ENCODE peak calls at places on chromosome 10, in four cellular contexts. Z is IMR-90, R is H1, W is A549. X is an unnamed sample.

GRCh38 chr10:34768972-34769330 is 46.1 kb downstream of the PARD3 start:
- DNase-seq in Z (no peak), R (no peak), W (no peak), X (no peak)

GRCh38 chr10:124715479-124715878 is 28.7 kb downstream of the FAM53B start:
- DNase-seq in Z (no peak), R (no peak), W (no peak), X (no peak)

GRCh38 chr10:97726636-97727178 is 10.2 kb upstream of the ZFYVE27 start:
- DNase-seq in Z (peak), R (no peak), W (no peak), X (no peak)

GRCh38 chr10:130250127-130250526 is 113.9 kb downstream of the GLRX3 start:
- DNase-seq in Z (no peak), R (no peak), W (no peak), X (no peak)

GRCh38 chr10:89887830-89888229 is 186.4 kb downstream of the KIF20B start:
- DNase-seq in Z (no peak), R (no peak), W (no peak), X (no peak)

GRCh38 chr10:110207805-110208613 is 604 bp downstream of the MXI1 start:
- DNase-seq in Z (peak), R (no peak), W (peak), X (no peak)

GRCh38 chr10:123517901-123518300 is 148.3 kb upstream of the GPR26 start:
- DNase-seq in Z (no peak), R (no peak), W (no peak), X (no peak)

GRCh38 chr10:88281592-88282268 is 301.4 kb downstream of the RNLS start:
- DNase-seq in Z (peak), R (no peak), W (no peak), X (no peak)

GRCh38 chr10:42998481-42999384 is 78.1 kb upstream of the RET start:
- DNase-seq in Z (no peak), R (no peak), W (no peak), X (no peak)

GRCh38 chr10:72564596-72564995 is 61.3 kb downstream of the MICU1 start:
- DNase-seq in Z (peak), R (no peak), W (no peak), X (no peak)

GRCh38 chr10:72567884-72568283 is 58.0 kb downstream of the MICU1 start:
- DNase-seq in Z (no peak), R (no peak), W (peak), X (no peak)

GRCh38 chr10:72573079-72573478 is 52.8 kb downstream of the MICU1 start:
- DNase-seq in Z (no peak), R (no peak), W (no peak), X (no peak)

GRCh38 chr10:72563327-72563932 is 62.4 kb downstream of the MICU1 start:
- DNase-seq in Z (no peak), R (no peak), W (no peak), X (no peak)

GRCh38 chr10:72567421-72567820 is 58.5 kb downstream of the MICU1 start:
- DNase-seq in Z (peak), R (no peak), W (peak), X (no peak)
- H3K27ac ChIP-seq in Z (no peak), R (no peak), W (peak), X (no peak)

GRCh38 chr10:121615401-121615800 is 17.2 kb upstream of the FGFR2 start:
- DNase-seq in Z (no peak), R (no peak), W (no peak), X (no peak)
- H3K27ac ChIP-seq in Z (no peak), R (no peak), W (no peak), X (no peak)

DNA sequence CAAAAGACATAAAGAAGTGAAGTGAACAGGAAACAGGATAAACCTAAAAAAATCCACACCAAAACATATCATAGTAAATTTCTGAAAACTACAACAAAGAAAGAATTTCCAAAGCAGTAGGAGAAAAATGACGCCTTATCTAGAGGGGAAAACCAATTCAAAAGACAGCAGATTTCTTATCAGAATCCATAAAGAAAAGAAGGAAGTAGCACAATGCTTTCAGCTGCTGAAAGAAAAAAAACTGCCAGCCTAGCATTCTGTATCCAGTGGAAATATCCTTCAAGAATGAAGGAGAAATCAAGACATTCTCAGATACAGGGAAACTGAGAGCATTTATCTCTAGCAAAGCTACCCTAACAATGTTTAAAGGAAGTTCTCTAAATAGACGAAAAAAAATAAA is 37.8 kb downstream of the PDLIM1 start:
- DNase-seq in Z (no peak), R (no peak), W (no peak), X (no peak)
- H3K27ac ChIP-seq in Z (no peak), R (no peak), W (no peak), X (no peak)

GRCh38 chr10:112902730-112903129 is 47.3 kb upstream of the TCF7L2 start:
- DNase-seq in Z (no peak), R (no peak), W (no peak), X (no peak)

GRCh38 chr10:112896722-112897121 is 53.3 kb upstream of the TCF7L2 start:
- DNase-seq in Z (no peak), R (no peak), W (no peak), X (no peak)

GRCh38 chr10:112898540-112899395 is 51.3 kb upstream of the TCF7L2 start:
- DNase-seq in Z (peak), R (peak), W (peak), X (no peak)

GRCh38 chr10:112896273-112896672 is 53.8 kb upstream of the TCF7L2 start:
- DNase-seq in Z (peak), R (no peak), W (no peak), X (no peak)

DNA sequence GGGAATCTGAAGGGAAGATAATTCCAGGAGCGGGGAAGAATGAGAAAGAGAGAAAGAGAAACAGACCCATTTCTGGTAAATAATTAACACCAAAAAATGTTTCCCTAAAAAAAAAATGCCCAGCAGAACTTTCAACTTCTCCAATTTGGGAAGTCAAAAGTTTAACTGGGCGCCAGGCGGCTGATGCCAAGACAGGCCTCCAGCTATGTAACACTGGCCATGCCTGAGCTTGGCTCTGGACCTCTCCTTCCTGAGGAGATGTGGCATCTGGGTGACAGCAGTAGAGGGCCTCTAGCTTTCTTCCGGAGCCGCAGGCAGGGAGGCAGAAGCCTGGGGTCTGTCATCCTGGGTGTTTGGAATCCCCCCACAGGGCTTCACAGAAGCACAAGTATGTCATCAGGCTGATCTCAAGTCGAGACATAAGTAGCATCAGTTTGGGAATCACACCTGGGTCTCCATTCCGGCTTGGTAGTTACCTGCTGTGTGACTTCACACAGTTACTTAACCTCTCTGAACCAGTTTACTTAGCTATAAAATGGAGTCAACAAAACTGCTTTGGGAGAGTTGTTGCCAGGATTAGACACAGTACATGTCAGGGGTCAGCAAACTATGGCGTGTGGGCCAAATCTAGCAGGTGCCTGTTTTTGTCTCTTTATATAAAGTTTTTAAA is 50.5 kb upstream of the TCF7L2 start:
- DNase-seq in Z (no peak), R (no peak), W (no peak), X (no peak)
- H3K27ac ChIP-seq in Z (no peak), R (no peak), W (peak), X (no peak)

DNA sequence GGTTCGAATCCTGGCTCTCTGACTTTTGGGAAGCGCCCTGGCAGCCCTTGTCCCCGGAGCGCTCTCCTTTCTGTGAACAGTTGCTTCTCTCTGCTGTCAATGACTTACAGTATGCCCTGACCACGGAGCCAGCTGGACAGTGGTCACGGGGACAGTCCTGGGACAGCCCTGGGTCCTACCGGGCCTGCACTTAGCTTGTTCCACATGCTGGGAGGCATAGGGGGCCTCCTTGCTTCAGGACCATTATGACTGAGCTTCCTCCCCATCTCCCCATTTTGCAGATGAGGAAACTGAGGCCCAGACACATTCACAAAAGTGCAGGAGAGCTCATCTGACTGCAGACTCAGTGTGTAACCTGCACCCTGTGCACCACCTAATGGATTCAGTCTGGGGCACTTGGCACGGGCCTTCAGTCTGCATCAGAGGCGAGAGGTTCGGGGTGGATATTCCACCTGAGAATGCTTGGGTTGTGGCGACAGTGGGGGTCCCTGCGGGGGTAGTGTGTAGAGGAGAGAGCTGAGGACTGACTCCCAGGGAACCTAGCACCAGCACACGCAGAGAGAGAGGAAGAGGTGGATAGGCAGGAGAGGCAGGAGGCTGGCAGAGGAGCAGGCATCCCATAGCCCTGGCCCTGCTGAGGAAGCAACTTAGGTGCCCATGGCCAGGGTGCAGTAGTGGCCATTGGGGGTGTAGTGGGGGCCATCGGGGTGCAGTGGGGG is 1.6 kb downstream of the DOCK1 start:
- DNase-seq in Z (no peak), R (no peak), W (no peak), X (no peak)
- H3K27ac ChIP-seq in Z (peak), R (no peak), W (peak), X (no peak)